ENCODE peak calls at places on chromosomes 1 and 21, in seven cellular contexts. B is lower leg skin; W is A673; N is stimulated activated CD4-positive, alpha-beta T cell treated with anti-CD3 and anti-CD28 coated beads, Interleukin-1b, Interleukin-23, amount 100 ng/mL, for 24 hours; A is endodermal cell; M is islet precursor cell; D is ureter. U is an unnamed sample.
A peak's percentile ranks its signal among the peaks of the same experiment; 100 is the strongest.

GRCh38 chr1:25725482-25725881 is 74.5 kb upstream of the SELENON start:
- DNase-seq in A (peak; percentile 58), M (no peak), N (no peak), B (no peak), W (no peak), D (no peak), U (no peak)

GRCh38 chr1:168266644-168267186 is 14.0 kb upstream of the TBX19 start:
- DNase-seq in M (no peak), N (no peak), A (no peak), D (no peak), B (no peak), W (no peak), U (no peak)

GRCh38 chr1:230573647-230574046 is 68.6 kb upstream of the COG2 start:
- DNase-seq in N (no peak), B (no peak), W (no peak), D (no peak), A (no peak), M (no peak), U (no peak)

GRCh38 chr1:204925701-204926100 is 55.0 kb downstream of the NFASC start:
- DNase-seq in A (peak; percentile 49), W (no peak), D (no peak), N (no peak), M (no peak), B (no peak), U (no peak)

GRCh38 chr1:23529146-23530088 is 1.6 kb downstream of the E2F2 start:
- DNase-seq in M (no peak), W (no peak), N (no peak), A (no peak), B (no peak), D (no peak), U (no peak)

GRCh38 chr1:174243451-174244000 is 84.2 kb downstream of the RABGAP1L start:
- DNase-seq in A (no peak), M (no peak), B (no peak), D (no peak), W (no peak), N (no peak), U (no peak)

GRCh38 chr21:44718571-44718970 is 7.2 kb upstream of the TSPEAR start:
- DNase-seq in A (peak; percentile 83), M (peak; percentile 58), N (no peak), W (no peak), B (no peak), D (no peak), U (no peak)

GRCh38 chr1:231557898-231558710 is 29.6 kb downstream of the TSNAX start:
- DNase-seq in B (no peak), D (no peak), W (no peak), N (no peak), A (no peak), M (no peak), U (no peak)

GRCh38 chr1:76835203-76835602 is 32.1 kb upstream of the ST6GALNAC5 start:
- DNase-seq in B (no peak), M (no peak), D (no peak), N (no peak), A (no peak), W (no peak), U (no peak)

GRCh38 chr1:7574121-7575040 is 196.7 kb upstream of the VAMP3 start:
- DNase-seq in M (no peak), A (no peak), B (no peak), N (no peak), D (peak; percentile 53), W (no peak), U (no peak)

GRCh38 chr1:201495447-201496295 is 11.3 kb downstream of the CSRP1 start:
- DNase-seq in N (no peak), M (no peak), D (peak; percentile 88), W (no peak), B (peak; percentile 62), A (no peak), U (no peak)

GRCh38 chr21:45039309-45040113 is 34.9 kb upstream of the ADARB1 start:
- DNase-seq in D (no peak), B (no peak), A (no peak), W (no peak), N (no peak), M (no peak), U (no peak)

GRCh38 chr1:56897150-56898004 is 42.8 kb downstream of the C8A start:
- DNase-seq in N (no peak), A (peak; percentile 25), W (no peak), M (peak; percentile 3), D (no peak), B (no peak), U (no peak)

GRCh38 chr21:46355161-46356004 is 31.4 kb downstream of the PCNT start:
- DNase-seq in D (no peak), B (no peak), A (no peak), N (no peak), W (no peak), M (no peak), U (no peak)

GRCh38 chr1:154940880-154941228 is 4.3 kb upstream of the PMVK start:
- DNase-seq in M (no peak), A (no peak), W (no peak), B (no peak), D (no peak), N (no peak), U (no peak)

GRCh38 chr1:8780405-8780804 is 37.0 kb downstream of the RERE start:
- DNase-seq in A (no peak), W (no peak), N (no peak), B (no peak), M (no peak), D (no peak), U (no peak)

GRCh38 chr1:84585803-84586202 is 11.6 kb upstream of the CTBS start:
- DNase-seq in N (no peak), B (no peak), M (no peak), D (no peak), A (no peak), W (no peak), U (no peak)

GRCh38 chr1:1290238-1290731 is 10.0 kb downstream of the SCNN1D start:
- DNase-seq in W (peak; percentile 69), A (peak; percentile 94), N (peak; percentile 47), B (no peak), D (no peak), M (peak; percentile 92), U (peak; percentile 61)

GRCh38 chr1:237141471-237141870 is 99.5 kb downstream of the RYR2 start:
- DNase-seq in B (no peak), N (no peak), A (no peak), M (no peak), D (no peak), W (no peak), U (no peak)

GRCh38 chr1:183167676-183168075 is 18.4 kb upstream of the LAMC2 start:
- DNase-seq in A (no peak), B (no peak), D (no peak), W (no peak), M (no peak), N (no peak), U (no peak)

GRCh38 chr1:58412071-58412580 is 134.4 kb downstream of the OMA1 start:
- DNase-seq in M (peak; percentile 80), D (no peak), B (no peak), A (no peak), N (no peak), W (no peak), U (no peak)

GRCh38 chr21:46346296-46347202 is 22.6 kb downstream of the PCNT start:
- DNase-seq in D (no peak), B (no peak), N (no peak), A (no peak), M (no peak), W (no peak), U (no peak)

GRCh38 chr1:222618001-222618879 is at the start of gene MIA3:
- DNase-seq in W (peak; percentile 13), D (peak; percentile 84), M (peak; percentile 57), A (no peak), B (peak; percentile 61), N (peak; percentile 18), U (peak; percentile 60)

GRCh38 chr1:223836586-223836985 is 9.2 kb downstream of the TP53BP2 start:
- DNase-seq in M (no peak), A (no peak), B (no peak), D (no peak), W (no peak), N (no peak), U (no peak)

GRCh38 chr1:10691740-10692125 is 104.7 kb downstream of the CASZ1 start:
- DNase-seq in B (no peak), M (no peak), A (no peak), N (no peak), W (no peak), D (no peak), U (no peak)